ENCODE peak calls at places on chromosomes 2 and 18, in nine cellular contexts. One of them, this sample, is unnamed.

GRCh38 chr2:175840261-175840660 is 161.8 kb downstream of the LNPK start:
- DNase-seq in NCI-H1105: no peak
- DNase-seq in dorsolateral prefrontal cortex: no peak
- DNase-seq in stimulated activated CD8-positive, alpha-beta memory T cell treated with anti-CD3 and anti-CD28 coated beads, Interleukin-15, amount 100 ng/mL, for 1 hour: no peak
- DNase-seq in NCI-H2171: no peak
- DNase-seq in stimulated activated CD4-positive, alpha-beta T cell treated with anti-CD3 and anti-CD28 coated beads, Interleukin-4, amount 100 ng/mL, for 4 hours: no peak
- DNase-seq in hypothalamus: no peak
- DNase-seq in aorta: no peak
- DNase-seq in GM20000: no peak
- DNase-seq in this sample: no peak

GRCh38 chr2:157375384-157375783 is 49.8 kb upstream of the ERMN start:
- DNase-seq in NCI-H1105: no peak
- DNase-seq in dorsolateral prefrontal cortex: no peak
- DNase-seq in stimulated activated CD8-positive, alpha-beta memory T cell treated with anti-CD3 and anti-CD28 coated beads, Interleukin-15, amount 100 ng/mL, for 1 hour: no peak
- DNase-seq in NCI-H2171: no peak
- DNase-seq in stimulated activated CD4-positive, alpha-beta T cell treated with anti-CD3 and anti-CD28 coated beads, Interleukin-4, amount 100 ng/mL, for 4 hours: no peak
- DNase-seq in hypothalamus: no peak
- DNase-seq in aorta: no peak
- DNase-seq in GM20000: no peak
- DNase-seq in this sample: no peak

GRCh38 chr18:61554117-61554776 is 221.0 kb downstream of the CDH20 start:
- DNase-seq in NCI-H1105: no peak
- DNase-seq in dorsolateral prefrontal cortex: no peak
- DNase-seq in stimulated activated CD8-positive, alpha-beta memory T cell treated with anti-CD3 and anti-CD28 coated beads, Interleukin-15, amount 100 ng/mL, for 1 hour: no peak
- DNase-seq in NCI-H2171: no peak
- DNase-seq in stimulated activated CD4-positive, alpha-beta T cell treated with anti-CD3 and anti-CD28 coated beads, Interleukin-4, amount 100 ng/mL, for 4 hours: peak; percentile 1
- DNase-seq in hypothalamus: no peak
- DNase-seq in aorta: no peak
- DNase-seq in GM20000: no peak
- DNase-seq in this sample: no peak

GRCh38 chr2:25132693-25133092 is 35.7 kb downstream of the POMC start:
- DNase-seq in NCI-H1105: no peak
- DNase-seq in dorsolateral prefrontal cortex: no peak
- DNase-seq in stimulated activated CD8-positive, alpha-beta memory T cell treated with anti-CD3 and anti-CD28 coated beads, Interleukin-15, amount 100 ng/mL, for 1 hour: no peak
- DNase-seq in NCI-H2171: no peak
- DNase-seq in stimulated activated CD4-positive, alpha-beta T cell treated with anti-CD3 and anti-CD28 coated beads, Interleukin-4, amount 100 ng/mL, for 4 hours: no peak
- DNase-seq in hypothalamus: no peak
- DNase-seq in aorta: no peak
- DNase-seq in GM20000: no peak
- DNase-seq in this sample: no peak

GRCh38 chr2:45651415-45652089 is at the start of gene PRKCE:
- DNase-seq in NCI-H1105: no peak
- DNase-seq in dorsolateral prefrontal cortex: peak; percentile 71
- DNase-seq in stimulated activated CD8-positive, alpha-beta memory T cell treated with anti-CD3 and anti-CD28 coated beads, Interleukin-15, amount 100 ng/mL, for 1 hour: no peak
- DNase-seq in NCI-H2171: peak; percentile 57
- DNase-seq in stimulated activated CD4-positive, alpha-beta T cell treated with anti-CD3 and anti-CD28 coated beads, Interleukin-4, amount 100 ng/mL, for 4 hours: peak; percentile 52
- DNase-seq in hypothalamus: peak; percentile 52
- DNase-seq in aorta: peak; percentile 89
- DNase-seq in GM20000: peak; percentile 38
- DNase-seq in this sample: peak; percentile 59

GRCh38 chr18:56257215-56257614 is 381.2 kb downstream of the TXNL1 start:
- DNase-seq in NCI-H1105: no peak
- DNase-seq in dorsolateral prefrontal cortex: no peak
- DNase-seq in stimulated activated CD8-positive, alpha-beta memory T cell treated with anti-CD3 and anti-CD28 coated beads, Interleukin-15, amount 100 ng/mL, for 1 hour: no peak
- DNase-seq in NCI-H2171: no peak
- DNase-seq in stimulated activated CD4-positive, alpha-beta T cell treated with anti-CD3 and anti-CD28 coated beads, Interleukin-4, amount 100 ng/mL, for 4 hours: no peak
- DNase-seq in hypothalamus: no peak
- DNase-seq in aorta: no peak
- DNase-seq in GM20000: peak; percentile 20
- DNase-seq in this sample: no peak

GRCh38 chr2:216569765-216570164 is 63.5 kb upstream of the IGFBP2 start:
- DNase-seq in NCI-H1105: no peak
- DNase-seq in dorsolateral prefrontal cortex: no peak
- DNase-seq in stimulated activated CD8-positive, alpha-beta memory T cell treated with anti-CD3 and anti-CD28 coated beads, Interleukin-15, amount 100 ng/mL, for 1 hour: no peak
- DNase-seq in NCI-H2171: no peak
- DNase-seq in stimulated activated CD4-positive, alpha-beta T cell treated with anti-CD3 and anti-CD28 coated beads, Interleukin-4, amount 100 ng/mL, for 4 hours: no peak
- DNase-seq in hypothalamus: no peak
- DNase-seq in aorta: no peak
- DNase-seq in GM20000: no peak
- DNase-seq in this sample: no peak

GRCh38 chr18:71431171-71431570 is 1113.0 kb downstream of the CBLN2 start:
- DNase-seq in NCI-H1105: no peak
- DNase-seq in dorsolateral prefrontal cortex: peak; percentile 48
- DNase-seq in stimulated activated CD8-positive, alpha-beta memory T cell treated with anti-CD3 and anti-CD28 coated beads, Interleukin-15, amount 100 ng/mL, for 1 hour: no peak
- DNase-seq in NCI-H2171: no peak
- DNase-seq in stimulated activated CD4-positive, alpha-beta T cell treated with anti-CD3 and anti-CD28 coated beads, Interleukin-4, amount 100 ng/mL, for 4 hours: no peak
- DNase-seq in hypothalamus: peak; percentile 3
- DNase-seq in aorta: no peak
- DNase-seq in GM20000: no peak
- DNase-seq in this sample: no peak

GRCh38 chr18:61569176-61569892 is 236.1 kb downstream of the CDH20 start:
- DNase-seq in NCI-H1105: no peak
- DNase-seq in dorsolateral prefrontal cortex: no peak
- DNase-seq in stimulated activated CD8-positive, alpha-beta memory T cell treated with anti-CD3 and anti-CD28 coated beads, Interleukin-15, amount 100 ng/mL, for 1 hour: no peak
- DNase-seq in NCI-H2171: no peak
- DNase-seq in stimulated activated CD4-positive, alpha-beta T cell treated with anti-CD3 and anti-CD28 coated beads, Interleukin-4, amount 100 ng/mL, for 4 hours: no peak
- DNase-seq in hypothalamus: no peak
- DNase-seq in aorta: no peak
- DNase-seq in GM20000: no peak
- DNase-seq in this sample: no peak

GRCh38 chr2:223082701-223083100 is 30.7 kb downstream of the KCNE4 start:
- DNase-seq in NCI-H1105: no peak
- DNase-seq in dorsolateral prefrontal cortex: no peak
- DNase-seq in stimulated activated CD8-positive, alpha-beta memory T cell treated with anti-CD3 and anti-CD28 coated beads, Interleukin-15, amount 100 ng/mL, for 1 hour: no peak
- DNase-seq in NCI-H2171: no peak
- DNase-seq in stimulated activated CD4-positive, alpha-beta T cell treated with anti-CD3 and anti-CD28 coated beads, Interleukin-4, amount 100 ng/mL, for 4 hours: no peak
- DNase-seq in hypothalamus: no peak
- DNase-seq in aorta: no peak
- DNase-seq in GM20000: no peak
- DNase-seq in this sample: no peak

GRCh38 chr2:10557506-10558265 is 109.6 kb upstream of the ODC1 start:
- DNase-seq in NCI-H1105: no peak
- DNase-seq in dorsolateral prefrontal cortex: no peak
- DNase-seq in stimulated activated CD8-positive, alpha-beta memory T cell treated with anti-CD3 and anti-CD28 coated beads, Interleukin-15, amount 100 ng/mL, for 1 hour: no peak
- DNase-seq in NCI-H2171: no peak
- DNase-seq in stimulated activated CD4-positive, alpha-beta T cell treated with anti-CD3 and anti-CD28 coated beads, Interleukin-4, amount 100 ng/mL, for 4 hours: no peak
- DNase-seq in hypothalamus: no peak
- DNase-seq in aorta: no peak
- DNase-seq in GM20000: no peak
- DNase-seq in this sample: no peak

GRCh38 chr18:73681398-73681797 is 466.2 kb downstream of the FBXO15 start:
- DNase-seq in NCI-H1105: no peak
- DNase-seq in dorsolateral prefrontal cortex: no peak
- DNase-seq in stimulated activated CD8-positive, alpha-beta memory T cell treated with anti-CD3 and anti-CD28 coated beads, Interleukin-15, amount 100 ng/mL, for 1 hour: no peak
- DNase-seq in NCI-H2171: no peak
- DNase-seq in stimulated activated CD4-positive, alpha-beta T cell treated with anti-CD3 and anti-CD28 coated beads, Interleukin-4, amount 100 ng/mL, for 4 hours: no peak
- DNase-seq in hypothalamus: no peak
- DNase-seq in aorta: no peak
- DNase-seq in GM20000: no peak
- DNase-seq in this sample: no peak

GRCh38 chr2:127413782-127414743 is 4.2 kb upstream of the PROC start:
- DNase-seq in NCI-H1105: no peak
- DNase-seq in dorsolateral prefrontal cortex: no peak
- DNase-seq in stimulated activated CD8-positive, alpha-beta memory T cell treated with anti-CD3 and anti-CD28 coated beads, Interleukin-15, amount 100 ng/mL, for 1 hour: no peak
- DNase-seq in NCI-H2171: no peak
- DNase-seq in stimulated activated CD4-positive, alpha-beta T cell treated with anti-CD3 and anti-CD28 coated beads, Interleukin-4, amount 100 ng/mL, for 4 hours: no peak
- DNase-seq in hypothalamus: no peak
- DNase-seq in aorta: no peak
- DNase-seq in GM20000: no peak
- DNase-seq in this sample: no peak

GRCh38 chr2:72983500-72984039 is 66.3 kb downstream of the EMX1 start:
- DNase-seq in NCI-H1105: no peak
- DNase-seq in dorsolateral prefrontal cortex: no peak
- DNase-seq in stimulated activated CD8-positive, alpha-beta memory T cell treated with anti-CD3 and anti-CD28 coated beads, Interleukin-15, amount 100 ng/mL, for 1 hour: no peak
- DNase-seq in NCI-H2171: no peak
- DNase-seq in stimulated activated CD4-positive, alpha-beta T cell treated with anti-CD3 and anti-CD28 coated beads, Interleukin-4, amount 100 ng/mL, for 4 hours: no peak
- DNase-seq in hypothalamus: no peak
- DNase-seq in aorta: peak; percentile 41
- DNase-seq in GM20000: no peak
- DNase-seq in this sample: no peak

GRCh38 chr2:18232731-18233438 is 327.6 kb downstream of the RDH14 start:
- DNase-seq in NCI-H1105: no peak
- DNase-seq in dorsolateral prefrontal cortex: no peak
- DNase-seq in stimulated activated CD8-positive, alpha-beta memory T cell treated with anti-CD3 and anti-CD28 coated beads, Interleukin-15, amount 100 ng/mL, for 1 hour: no peak
- DNase-seq in NCI-H2171: no peak
- DNase-seq in stimulated activated CD4-positive, alpha-beta T cell treated with anti-CD3 and anti-CD28 coated beads, Interleukin-4, amount 100 ng/mL, for 4 hours: no peak
- DNase-seq in hypothalamus: no peak
- DNase-seq in aorta: no peak
- DNase-seq in GM20000: no peak
- DNase-seq in this sample: no peak

GRCh38 chr2:23351388-23352141 is 33.4 kb upstream of the KLHL29 start:
- DNase-seq in NCI-H1105: no peak
- DNase-seq in dorsolateral prefrontal cortex: peak; percentile 87
- DNase-seq in stimulated activated CD8-positive, alpha-beta memory T cell treated with anti-CD3 and anti-CD28 coated beads, Interleukin-15, amount 100 ng/mL, for 1 hour: no peak
- DNase-seq in NCI-H2171: no peak
- DNase-seq in stimulated activated CD4-positive, alpha-beta T cell treated with anti-CD3 and anti-CD28 coated beads, Interleukin-4, amount 100 ng/mL, for 4 hours: peak; percentile 58
- DNase-seq in hypothalamus: peak; percentile 68
- DNase-seq in aorta: peak; percentile 96
- DNase-seq in GM20000: peak; percentile 90
- DNase-seq in this sample: peak; percentile 82

GRCh38 chr2:233040174-233040530 is 7.7 kb downstream of the NEU2 start:
- DNase-seq in NCI-H1105: no peak
- DNase-seq in dorsolateral prefrontal cortex: no peak
- DNase-seq in stimulated activated CD8-positive, alpha-beta memory T cell treated with anti-CD3 and anti-CD28 coated beads, Interleukin-15, amount 100 ng/mL, for 1 hour: no peak
- DNase-seq in NCI-H2171: no peak
- DNase-seq in stimulated activated CD4-positive, alpha-beta T cell treated with anti-CD3 and anti-CD28 coated beads, Interleukin-4, amount 100 ng/mL, for 4 hours: no peak
- DNase-seq in hypothalamus: no peak
- DNase-seq in aorta: peak; percentile 31
- DNase-seq in GM20000: no peak
- DNase-seq in this sample: no peak

GRCh38 chr2:45274190-45274926 is 265.1 kb upstream of the SIX2 start:
- DNase-seq in NCI-H1105: peak; percentile 70
- DNase-seq in dorsolateral prefrontal cortex: no peak
- DNase-seq in stimulated activated CD8-positive, alpha-beta memory T cell treated with anti-CD3 and anti-CD28 coated beads, Interleukin-15, amount 100 ng/mL, for 1 hour: no peak
- DNase-seq in NCI-H2171: peak; percentile 33
- DNase-seq in stimulated activated CD4-positive, alpha-beta T cell treated with anti-CD3 and anti-CD28 coated beads, Interleukin-4, amount 100 ng/mL, for 4 hours: no peak
- DNase-seq in hypothalamus: no peak
- DNase-seq in aorta: no peak
- DNase-seq in GM20000: no peak
- DNase-seq in this sample: no peak

GRCh38 chr2:143934170-143934912 is 585.6 kb downstream of the ZEB2 start:
- DNase-seq in NCI-H1105: no peak
- DNase-seq in dorsolateral prefrontal cortex: no peak
- DNase-seq in stimulated activated CD8-positive, alpha-beta memory T cell treated with anti-CD3 and anti-CD28 coated beads, Interleukin-15, amount 100 ng/mL, for 1 hour: no peak
- DNase-seq in NCI-H2171: no peak
- DNase-seq in stimulated activated CD4-positive, alpha-beta T cell treated with anti-CD3 and anti-CD28 coated beads, Interleukin-4, amount 100 ng/mL, for 4 hours: no peak
- DNase-seq in hypothalamus: no peak
- DNase-seq in aorta: no peak
- DNase-seq in GM20000: peak; percentile 54
- DNase-seq in this sample: no peak

GRCh38 chr2:70944291-70944690 is 8.6 kb downstream of the ATP6V1B1 start:
- DNase-seq in NCI-H1105: no peak
- DNase-seq in dorsolateral prefrontal cortex: peak; percentile 21
- DNase-seq in stimulated activated CD8-positive, alpha-beta memory T cell treated with anti-CD3 and anti-CD28 coated beads, Interleukin-15, amount 100 ng/mL, for 1 hour: no peak
- DNase-seq in NCI-H2171: no peak
- DNase-seq in stimulated activated CD4-positive, alpha-beta T cell treated with anti-CD3 and anti-CD28 coated beads, Interleukin-4, amount 100 ng/mL, for 4 hours: no peak
- DNase-seq in hypothalamus: no peak
- DNase-seq in aorta: peak; percentile 47
- DNase-seq in GM20000: no peak
- DNase-seq in this sample: no peak

GRCh38 chr18:46072959-46073358 is 899 bp upstream of the PSTPIP2 start:
- DNase-seq in NCI-H1105: no peak
- DNase-seq in dorsolateral prefrontal cortex: no peak
- DNase-seq in stimulated activated CD8-positive, alpha-beta memory T cell treated with anti-CD3 and anti-CD28 coated beads, Interleukin-15, amount 100 ng/mL, for 1 hour: no peak
- DNase-seq in NCI-H2171: no peak
- DNase-seq in stimulated activated CD4-positive, alpha-beta T cell treated with anti-CD3 and anti-CD28 coated beads, Interleukin-4, amount 100 ng/mL, for 4 hours: no peak
- DNase-seq in hypothalamus: no peak
- DNase-seq in aorta: no peak
- DNase-seq in GM20000: no peak
- DNase-seq in this sample: no peak

GRCh38 chr18:421236-422155 is 79.0 kb downstream of the COLEC12 start:
- DNase-seq in NCI-H1105: no peak
- DNase-seq in dorsolateral prefrontal cortex: no peak
- DNase-seq in stimulated activated CD8-positive, alpha-beta memory T cell treated with anti-CD3 and anti-CD28 coated beads, Interleukin-15, amount 100 ng/mL, for 1 hour: no peak
- DNase-seq in NCI-H2171: no peak
- DNase-seq in stimulated activated CD4-positive, alpha-beta T cell treated with anti-CD3 and anti-CD28 coated beads, Interleukin-4, amount 100 ng/mL, for 4 hours: no peak
- DNase-seq in hypothalamus: no peak
- DNase-seq in aorta: no peak
- DNase-seq in GM20000: no peak
- DNase-seq in this sample: no peak

GRCh38 chr2:37039580-37039979 is 44.6 kb downstream of the HEATR5B start:
- DNase-seq in NCI-H1105: no peak
- DNase-seq in dorsolateral prefrontal cortex: no peak
- DNase-seq in stimulated activated CD8-positive, alpha-beta memory T cell treated with anti-CD3 and anti-CD28 coated beads, Interleukin-15, amount 100 ng/mL, for 1 hour: no peak
- DNase-seq in NCI-H2171: no peak
- DNase-seq in stimulated activated CD4-positive, alpha-beta T cell treated with anti-CD3 and anti-CD28 coated beads, Interleukin-4, amount 100 ng/mL, for 4 hours: no peak
- DNase-seq in hypothalamus: no peak
- DNase-seq in aorta: no peak
- DNase-seq in GM20000: no peak
- DNase-seq in this sample: no peak

GRCh38 chr2:31476511-31477171 is 62.1 kb upstream of the XDH start:
- DNase-seq in NCI-H1105: no peak
- DNase-seq in dorsolateral prefrontal cortex: no peak
- DNase-seq in stimulated activated CD8-positive, alpha-beta memory T cell treated with anti-CD3 and anti-CD28 coated beads, Interleukin-15, amount 100 ng/mL, for 1 hour: no peak
- DNase-seq in NCI-H2171: no peak
- DNase-seq in stimulated activated CD4-positive, alpha-beta T cell treated with anti-CD3 and anti-CD28 coated beads, Interleukin-4, amount 100 ng/mL, for 4 hours: no peak
- DNase-seq in hypothalamus: no peak
- DNase-seq in aorta: no peak
- DNase-seq in GM20000: no peak
- DNase-seq in this sample: no peak

GRCh38 chr2:53859354-53860159 is at the start of gene GPR75:
- DNase-seq in NCI-H1105: peak; percentile 2
- DNase-seq in dorsolateral prefrontal cortex: peak; percentile 89
- DNase-seq in stimulated activated CD8-positive, alpha-beta memory T cell treated with anti-CD3 and anti-CD28 coated beads, Interleukin-15, amount 100 ng/mL, for 1 hour: no peak
- DNase-seq in NCI-H2171: no peak
- DNase-seq in stimulated activated CD4-positive, alpha-beta T cell treated with anti-CD3 and anti-CD28 coated beads, Interleukin-4, amount 100 ng/mL, for 4 hours: no peak
- DNase-seq in hypothalamus: peak; percentile 80
- DNase-seq in aorta: peak; percentile 80
- DNase-seq in GM20000: no peak
- DNase-seq in this sample: peak; percentile 41

GRCh38 chr2:26495705-26496271 is 17.9 kb upstream of the OTOF start:
- DNase-seq in NCI-H1105: no peak
- DNase-seq in dorsolateral prefrontal cortex: no peak
- DNase-seq in stimulated activated CD8-positive, alpha-beta memory T cell treated with anti-CD3 and anti-CD28 coated beads, Interleukin-15, amount 100 ng/mL, for 1 hour: no peak
- DNase-seq in NCI-H2171: peak; percentile 15
- DNase-seq in stimulated activated CD4-positive, alpha-beta T cell treated with anti-CD3 and anti-CD28 coated beads, Interleukin-4, amount 100 ng/mL, for 4 hours: no peak
- DNase-seq in hypothalamus: no peak
- DNase-seq in aorta: no peak
- DNase-seq in GM20000: no peak
- DNase-seq in this sample: no peak

GRCh38 chr18:37567061-37567993 is 1.7 kb upstream of the CELF4 start:
- DNase-seq in NCI-H1105: no peak
- DNase-seq in dorsolateral prefrontal cortex: no peak
- DNase-seq in stimulated activated CD8-positive, alpha-beta memory T cell treated with anti-CD3 and anti-CD28 coated beads, Interleukin-15, amount 100 ng/mL, for 1 hour: no peak
- DNase-seq in NCI-H2171: no peak
- DNase-seq in stimulated activated CD4-positive, alpha-beta T cell treated with anti-CD3 and anti-CD28 coated beads, Interleukin-4, amount 100 ng/mL, for 4 hours: no peak
- DNase-seq in hypothalamus: no peak
- DNase-seq in aorta: no peak
- DNase-seq in GM20000: peak; percentile 45
- DNase-seq in this sample: no peak

GRCh38 chr2:71671203-71671602 is 217.8 kb downstream of the DYSF start:
- DNase-seq in NCI-H1105: no peak
- DNase-seq in dorsolateral prefrontal cortex: no peak
- DNase-seq in stimulated activated CD8-positive, alpha-beta memory T cell treated with anti-CD3 and anti-CD28 coated beads, Interleukin-15, amount 100 ng/mL, for 1 hour: no peak
- DNase-seq in NCI-H2171: no peak
- DNase-seq in stimulated activated CD4-positive, alpha-beta T cell treated with anti-CD3 and anti-CD28 coated beads, Interleukin-4, amount 100 ng/mL, for 4 hours: no peak
- DNase-seq in hypothalamus: no peak
- DNase-seq in aorta: peak; percentile 47
- DNase-seq in GM20000: no peak
- DNase-seq in this sample: no peak

GRCh38 chr2:75548036-75548573 is 12.6 kb downstream of the EVA1A start:
- DNase-seq in NCI-H1105: peak; percentile 19
- DNase-seq in dorsolateral prefrontal cortex: no peak
- DNase-seq in stimulated activated CD8-positive, alpha-beta memory T cell treated with anti-CD3 and anti-CD28 coated beads, Interleukin-15, amount 100 ng/mL, for 1 hour: no peak
- DNase-seq in NCI-H2171: no peak
- DNase-seq in stimulated activated CD4-positive, alpha-beta T cell treated with anti-CD3 and anti-CD28 coated beads, Interleukin-4, amount 100 ng/mL, for 4 hours: no peak
- DNase-seq in hypothalamus: no peak
- DNase-seq in aorta: no peak
- DNase-seq in GM20000: no peak
- DNase-seq in this sample: no peak

This sample was measured in breast epithelium.